ENCODE peak calls at places on chromosomes 13 and 19, in four cellular contexts. J is endodermal cell, U is T-helper 2 cell, E is KG1. Y is an unnamed sample.

GRCh38 chr13:26716984-26717383 is 43.6 kb downstream of the GPR12 start:
- DNase-seq in J (no peak), U (no peak), E (no peak), Y (no peak)

GRCh38 chr13:63501702-63502101 is 2086.1 kb upstream of the PCDH20 start:
- DNase-seq in E (no peak), J (no peak), U (no peak), Y (peak)

GRCh38 chr19:28523619-28524018 is 689.3 kb downstream of the UQCRFS1 start:
- DNase-seq in U (no peak), J (no peak), E (no peak), Y (no peak)

GRCh38 chr19:58409010-58409790 is 751 bp downstream of the ZNF584 start:
- DNase-seq in J (peak), E (peak), U (peak), Y (no peak)

GRCh38 chr19:11196406-11197287 is 698 bp downstream of the KANK2 start:
- DNase-seq in J (peak), U (no peak), E (no peak), Y (peak)

GRCh38 chr13:39773833-39774232 is 118.4 kb downstream of the COG6 start:
- DNase-seq in E (no peak), U (no peak), J (no peak), Y (peak)

GRCh38 chr13:21039097-21039800 is 22.1 kb downstream of the LATS2 start:
- DNase-seq in E (no peak), J (no peak), U (no peak), Y (peak)

GRCh38 chr19:33497151-33497777 is 24.3 kb downstream of the PEPD start:
- DNase-seq in E (no peak), J (no peak), U (no peak), Y (no peak)

GRCh38 chr13:66574606-66575005 is 655.5 kb downstream of the PCDH9 start:
- DNase-seq in E (no peak), J (no peak), U (no peak), Y (peak)

GRCh38 chr19:57672466-57672865 is 3.7 kb downstream of the ZSCAN4 start:
- DNase-seq in E (no peak), J (no peak), U (no peak), Y (no peak)

GRCh38 chr13:36131931-36132297 is 732 bp upstream of the DCLK1 start:
- DNase-seq in U (no peak), J (no peak), E (no peak), Y (peak)

GRCh38 chr19:15374796-15375440 is 4.7 kb downstream of the AKAP8 start:
- DNase-seq in U (no peak), J (no peak), E (no peak), Y (no peak)

GRCh38 chr13:46341112-46341711 is 45.8 kb downstream of the RUBCNL start:
- DNase-seq in J (no peak), U (peak), E (no peak), Y (peak)

GRCh38 chr13:91347996-91348905 is 764 bp downstream of the MIR17HG start:
- DNase-seq in U (peak), E (peak), J (peak), Y (no peak)

GRCh38 chr19:34241513-34242337 is 12.6 kb upstream of the GARRE1 start:
- DNase-seq in E (no peak), J (peak), U (peak), Y (no peak)

GRCh38 chr19:38006361-38007045 is 99.5 kb downstream of the SIPA1L3 start:
- DNase-seq in E (no peak), U (no peak), J (no peak), Y (no peak)

GRCh38 chr13:38350114-38350617 is 515 bp downstream of the UFM1 start:
- DNase-seq in E (no peak), U (peak), J (no peak), Y (peak)

GRCh38 chr19:843180-843835 is 2.5 kb downstream of the PRTN3 start:
- DNase-seq in E (no peak), J (peak), U (no peak), Y (no peak)

GRCh38 chr13:101989798-101990350 is 412.0 kb downstream of the FGF14 start:
- DNase-seq in E (no peak), U (no peak), J (no peak), Y (no peak)

GRCh38 chr13:95059306-95059705 is 241.9 kb downstream of the ABCC4 start:
- DNase-seq in E (no peak), U (no peak), J (peak), Y (no peak)